ENCODE peak calls at places on chromosomes 12 and 14, in ten cellular contexts. H, I, U, Z, R, B, V, T, E and W are unnamed samples.

GRCh38 chr12:94073441-94074051 is 74.8 kb upstream of the PLXNC1 start:
- DNase-seq in R (no peak), E (no peak), V (no peak), Z (peak; percentile 96), I (no peak), T (no peak), U (peak; percentile 43), B (no peak), H (no peak), W (no peak)

GRCh38 chr14:21309238-21309636 is 29.4 kb downstream of the RPGRIP1 start:
- DNase-seq in R (no peak), E (no peak), H (no peak), I (no peak), U (no peak), V (no peak), B (no peak), T (no peak), Z (no peak), W (no peak)

GRCh38 chr14:53327716-53328115 is 174.6 kb upstream of the DDHD1 start:
- DNase-seq in V (no peak), B (no peak), H (no peak), Z (no peak), R (peak; percentile 82), E (no peak), I (no peak), T (peak; percentile 78), U (no peak), W (no peak)

GRCh38 chr14:105064001-105064400 is 1.2 kb downstream of the GPR132 start:
- DNase-seq in E (no peak), T (no peak), I (peak; percentile 7), H (no peak), Z (no peak), B (no peak), R (no peak), V (no peak), U (no peak), W (no peak)

GRCh38 chr12:82910246-82910893 is 223.7 kb downstream of the TMTC2 start:
- DNase-seq in E (no peak), B (no peak), U (no peak), Z (peak; percentile 93), H (no peak), V (no peak), R (no peak), T (no peak), I (no peak), W (peak; percentile 97)

GRCh38 chr12:15644700-15645099 is 144.5 kb downstream of the EPS8 start:
- DNase-seq in R (peak; percentile 78), T (peak; percentile 65), I (no peak), B (no peak), V (no peak), H (no peak), E (no peak), Z (no peak), U (no peak), W (no peak)

GRCh38 chr12:57005980-57006808 is at the start of gene ZBTB39:
- DNase-seq in T (peak; percentile 51), V (peak; percentile 92), H (peak; percentile 83), E (peak; percentile 15), R (peak; percentile 49), I (peak; percentile 87), B (peak; percentile 45), Z (peak; percentile 47), U (peak; percentile 65), W (peak; percentile 62)

GRCh38 chr14:64671591-64671990 is 32.6 kb upstream of the PLEKHG3 start:
- DNase-seq in I (no peak), V (no peak), T (peak; percentile 51), B (no peak), E (peak; percentile 32), H (no peak), R (peak; percentile 61), Z (peak; percentile 79), U (no peak), W (peak; percentile 73)

GRCh38 chr12:129776977-129777667 is 126.7 kb downstream of the TMEM132D start:
- DNase-seq in Z (no peak), E (peak; percentile 63), B (no peak), H (no peak), U (no peak), R (no peak), I (no peak), V (no peak), T (peak; percentile 29), W (no peak)

GRCh38 chr14:55578511-55578910 is 1.5 kb upstream of the KTN1 start:
- DNase-seq in R (peak; percentile 58), V (no peak), T (no peak), U (no peak), E (no peak), Z (peak; percentile 55), H (no peak), B (no peak), I (no peak), W (no peak)

GRCh38 chr14:61202124-61202523 is 79.0 kb downstream of the TMEM30B start:
- DNase-seq in U (no peak), Z (peak; percentile 23), V (no peak), E (no peak), B (no peak), T (no peak), I (no peak), R (no peak), H (no peak), W (no peak)

GRCh38 chr12:114661245-114661644 is 22.7 kb downstream of the TBX3 start:
- DNase-seq in Z (no peak), V (no peak), U (no peak), E (no peak), I (no peak), B (no peak), H (no peak), R (no peak), T (no peak), W (no peak)

GRCh38 chr12:110109037-110109836 is 14.9 kb upstream of the IFT81 start:
- DNase-seq in T (peak; percentile 100), U (peak; percentile 77), Z (peak; percentile 35), H (peak; percentile 77), V (no peak), I (no peak), E (no peak), B (no peak), R (peak; percentile 96), W (peak; percentile 50)

GRCh38 chr12:88897723-88898122 is 317.5 kb upstream of the KITLG start:
- DNase-seq in T (peak; percentile 59), Z (no peak), R (peak; percentile 56), V (no peak), U (no peak), I (no peak), B (no peak), H (no peak), E (no peak), W (no peak)

GRCh38 chr12:123645851-123646250 is 12.2 kb downstream of the GTF2H3 start:
- DNase-seq in V (no peak), R (no peak), H (no peak), B (no peak), U (no peak), E (no peak), T (no peak), Z (no peak), I (no peak), W (no peak)

GRCh38 chr12:104353012-104353981 is 49.8 kb downstream of the EID3 start:
- DNase-seq in H (peak; percentile 20), I (no peak), Z (no peak), V (no peak), R (no peak), T (no peak), E (no peak), U (no peak), B (no peak), W (no peak)

GRCh38 chr14:67680121-67680602 is 5.7 kb upstream of the VTI1B start:
- DNase-seq in H (no peak), U (no peak), E (no peak), V (no peak), Z (no peak), R (peak; percentile 85), I (no peak), T (peak; percentile 88), B (no peak), W (no peak)

GRCh38 chr14:75301666-75302325 is 23.2 kb downstream of the FOS start:
- DNase-seq in R (peak; percentile 8), T (no peak), Z (no peak), E (no peak), U (no peak), I (no peak), H (peak; percentile 84), V (no peak), B (no peak), W (no peak)